ENCODE peak calls at places on chromosome 4, in five cellular contexts. A is islet precursor cell; B is stimulated activated CD4-positive, alpha-beta T cell treated with anti-CD3 and anti-CD28 coated beads, Interleukin-2, amount 100 ng/mL, for 48 hours; G is NCI-H460; H is endothelial cell of umbilical vein. M is an unnamed sample.

GRCh38 chr4:98232202-98232601 is 29.0 kb upstream of the RAP1GDS1 start:
- DNase-seq in A (no peak), B (no peak), G (peak), H (peak), M (no peak)

GRCh38 chr4:90127706-90128345 is 632 bp downstream of the CCSER1 start:
- DNase-seq in A (peak), B (peak), G (no peak), H (peak), M (peak)

GRCh38 chr4:52555356-52555716 is 103.8 kb downstream of the USP46 start:
- DNase-seq in A (peak), B (no peak), G (no peak), H (no peak), M (no peak)

GRCh38 chr4:184382189-184382846 is 92.0 kb downstream of the IRF2 start:
- DNase-seq in A (no peak), B (no peak), G (no peak), H (peak), M (peak)

GRCh38 chr4:40059362-40059761 is 2.7 kb downstream of the N4BP2 start:
- DNase-seq in A (no peak), B (no peak), G (no peak), H (no peak), M (no peak)

GRCh38 chr4:140326395-140326993 is 47.0 kb upstream of the SCOC start:
- DNase-seq in A (no peak), B (no peak), G (peak), H (peak), M (peak)

GRCh38 chr4:80153800-80154546 is 43.3 kb upstream of the PRDM8 start:
- DNase-seq in A (no peak), B (no peak), G (no peak), H (no peak), M (peak)

GRCh38 chr4:71361476-71361875 is 22.7 kb downstream of the SLC4A4 start:
- DNase-seq in A (no peak), B (no peak), G (no peak), H (no peak), M (no peak)

GRCh38 chr4:25437951-25438350 is 60.9 kb downstream of the ANAPC4 start:
- DNase-seq in A (no peak), B (no peak), G (no peak), H (no peak), M (no peak)

GRCh38 chr4:152299553-152299952 is 236.3 kb downstream of the FBXW7 start:
- DNase-seq in A (no peak), B (no peak), G (no peak), H (no peak), M (no peak)

GRCh38 chr4:168685136-168685535 is 188.3 kb downstream of the PALLD start:
- DNase-seq in A (no peak), B (no peak), G (no peak), H (no peak), M (no peak)

GRCh38 chr4:146018247-146018646 is 79.6 kb upstream of the ZNF827 start:
- DNase-seq in A (no peak), B (no peak), G (no peak), H (no peak), M (no peak)

GRCh38 chr4:19880205-19880604 is 371.5 kb upstream of the SLIT2 start:
- DNase-seq in A (peak), B (no peak), G (no peak), H (no peak), M (no peak)

GRCh38 chr4:168744021-168744420 is 247.2 kb downstream of the PALLD start:
- DNase-seq in A (no peak), B (no peak), G (no peak), H (peak), M (no peak)

GRCh38 chr4:78596111-78596742 is 44.7 kb downstream of the ANXA3 start:
- DNase-seq in A (no peak), B (no peak), G (no peak), H (no peak), M (no peak)

GRCh38 chr4:110005461-110006056 is 92.9 kb downstream of the EGF start:
- DNase-seq in A (no peak), B (no peak), G (peak), H (peak), M (peak)

GRCh38 chr4:27357283-27357682 is 496.6 kb downstream of the STIM2 start:
- DNase-seq in A (no peak), B (no peak), G (peak), H (no peak), M (no peak)

GRCh38 chr4:19944251-19944650 is 307.5 kb upstream of the SLIT2 start:
- DNase-seq in A (no peak), B (no peak), G (no peak), H (no peak), M (no peak)

GRCh38 chr4:124427095-124427767 is 285.3 kb downstream of the ANKRD50 start:
- DNase-seq in A (no peak), B (no peak), G (no peak), H (peak), M (peak)

M was measured in lung microvascular endothelial cell.